ENCODE peak calls at places on chromosomes 7 and 10, in seven cellular contexts. One of them, this sample, is unnamed.

GRCh38 chr10:65570143-65571010 is 1355.5 kb upstream of the LRRTM3 start:
- DNase-seq in astrocyte: peak
- DNase-seq in activated naive CD8-positive, alpha-beta T cell treated with anti-CD3 and anti-CD28 coated beads for 36 hours: no peak
- DNase-seq in GM12878: no peak
- DNase-seq in posterior vena cava: peak
- DNase-seq in transverse colon: peak
- DNase-seq in HepG2: peak
- DNase-seq in this sample: peak

GRCh38 chr7:47809387-47809786 is 138.9 kb downstream of the PKD1L1 start:
- DNase-seq in astrocyte: no peak
- DNase-seq in activated naive CD8-positive, alpha-beta T cell treated with anti-CD3 and anti-CD28 coated beads for 36 hours: no peak
- DNase-seq in GM12878: no peak
- DNase-seq in posterior vena cava: no peak
- DNase-seq in transverse colon: no peak
- DNase-seq in HepG2: no peak
- DNase-seq in this sample: no peak

GRCh38 chr10:97981816-97982215 is 48.6 kb downstream of the CRTAC1 start:
- DNase-seq in astrocyte: no peak
- DNase-seq in activated naive CD8-positive, alpha-beta T cell treated with anti-CD3 and anti-CD28 coated beads for 36 hours: no peak
- DNase-seq in GM12878: no peak
- DNase-seq in posterior vena cava: no peak
- DNase-seq in transverse colon: no peak
- DNase-seq in HepG2: no peak
- DNase-seq in this sample: no peak

GRCh38 chr7:54189330-54189729 is 352.8 kb upstream of the VSTM2A start:
- DNase-seq in astrocyte: no peak
- DNase-seq in activated naive CD8-positive, alpha-beta T cell treated with anti-CD3 and anti-CD28 coated beads for 36 hours: no peak
- DNase-seq in GM12878: no peak
- DNase-seq in posterior vena cava: no peak
- DNase-seq in transverse colon: no peak
- DNase-seq in HepG2: no peak
- DNase-seq in this sample: peak

GRCh38 chr10:15571570-15571969 is 148.2 kb downstream of the ITGA8 start:
- DNase-seq in astrocyte: peak
- DNase-seq in activated naive CD8-positive, alpha-beta T cell treated with anti-CD3 and anti-CD28 coated beads for 36 hours: no peak
- DNase-seq in GM12878: no peak
- DNase-seq in posterior vena cava: no peak
- DNase-seq in transverse colon: no peak
- DNase-seq in HepG2: no peak
- DNase-seq in this sample: no peak

GRCh38 chr10:14918964-14919363 is 34.9 kb downstream of the DCLRE1C start:
- DNase-seq in astrocyte: peak
- DNase-seq in activated naive CD8-positive, alpha-beta T cell treated with anti-CD3 and anti-CD28 coated beads for 36 hours: no peak
- DNase-seq in GM12878: no peak
- DNase-seq in posterior vena cava: no peak
- DNase-seq in transverse colon: no peak
- DNase-seq in HepG2: no peak
- DNase-seq in this sample: no peak

GRCh38 chr10:23088609-23089008 is 6.8 kb upstream of the MSRB2 start:
- DNase-seq in astrocyte: no peak
- DNase-seq in activated naive CD8-positive, alpha-beta T cell treated with anti-CD3 and anti-CD28 coated beads for 36 hours: no peak
- DNase-seq in GM12878: no peak
- DNase-seq in posterior vena cava: no peak
- DNase-seq in transverse colon: no peak
- DNase-seq in HepG2: no peak
- DNase-seq in this sample: no peak

GRCh38 chr7:4173615-4174014 is 508.5 kb upstream of the FOXK1 start:
- DNase-seq in astrocyte: no peak
- DNase-seq in activated naive CD8-positive, alpha-beta T cell treated with anti-CD3 and anti-CD28 coated beads for 36 hours: no peak
- DNase-seq in GM12878: no peak
- DNase-seq in posterior vena cava: no peak
- DNase-seq in transverse colon: no peak
- DNase-seq in HepG2: no peak
- DNase-seq in this sample: no peak

GRCh38 chr7:23184291-23184690 is 2.4 kb downstream of the NUP42 start:
- DNase-seq in astrocyte: no peak
- DNase-seq in activated naive CD8-positive, alpha-beta T cell treated with anti-CD3 and anti-CD28 coated beads for 36 hours: no peak
- DNase-seq in GM12878: no peak
- DNase-seq in posterior vena cava: no peak
- DNase-seq in transverse colon: no peak
- DNase-seq in HepG2: no peak
- DNase-seq in this sample: no peak

GRCh38 chr7:141073641-141074161 is at the start of gene TMEM178B:
- DNase-seq in astrocyte: no peak
- DNase-seq in activated naive CD8-positive, alpha-beta T cell treated with anti-CD3 and anti-CD28 coated beads for 36 hours: peak
- DNase-seq in GM12878: no peak
- DNase-seq in posterior vena cava: no peak
- DNase-seq in transverse colon: no peak
- DNase-seq in HepG2: no peak
- DNase-seq in this sample: peak

GRCh38 chr10:132539431-132539839 is 1.8 kb downstream of the INPP5A start:
- DNase-seq in astrocyte: no peak
- DNase-seq in activated naive CD8-positive, alpha-beta T cell treated with anti-CD3 and anti-CD28 coated beads for 36 hours: peak
- DNase-seq in GM12878: no peak
- DNase-seq in posterior vena cava: peak
- DNase-seq in transverse colon: peak
- DNase-seq in HepG2: no peak
- DNase-seq in this sample: no peak

GRCh38 chr7:157284229-157285014 is 52.4 kb upstream of the DNAJB6 start:
- DNase-seq in astrocyte: no peak
- DNase-seq in activated naive CD8-positive, alpha-beta T cell treated with anti-CD3 and anti-CD28 coated beads for 36 hours: no peak
- DNase-seq in GM12878: no peak
- DNase-seq in posterior vena cava: no peak
- DNase-seq in transverse colon: no peak
- DNase-seq in HepG2: no peak
- DNase-seq in this sample: no peak

GRCh38 chr10:85916999-85917573 is 449.5 kb downstream of the GRID1 start:
- DNase-seq in astrocyte: no peak
- DNase-seq in activated naive CD8-positive, alpha-beta T cell treated with anti-CD3 and anti-CD28 coated beads for 36 hours: no peak
- DNase-seq in GM12878: no peak
- DNase-seq in posterior vena cava: no peak
- DNase-seq in transverse colon: no peak
- DNase-seq in HepG2: no peak
- DNase-seq in this sample: no peak

GRCh38 chr10:48713966-48714618 is 29.4 kb downstream of the WDFY4 start:
- DNase-seq in astrocyte: no peak
- DNase-seq in activated naive CD8-positive, alpha-beta T cell treated with anti-CD3 and anti-CD28 coated beads for 36 hours: no peak
- DNase-seq in GM12878: no peak
- DNase-seq in posterior vena cava: no peak
- DNase-seq in transverse colon: no peak
- DNase-seq in HepG2: no peak
- DNase-seq in this sample: no peak

GRCh38 chr10:114281461-114281860 is 42.4 kb downstream of the VWA2 start:
- DNase-seq in astrocyte: no peak
- DNase-seq in activated naive CD8-positive, alpha-beta T cell treated with anti-CD3 and anti-CD28 coated beads for 36 hours: no peak
- DNase-seq in GM12878: no peak
- DNase-seq in posterior vena cava: peak
- DNase-seq in transverse colon: no peak
- DNase-seq in HepG2: no peak
- DNase-seq in this sample: peak

GRCh38 chr7:68770649-68771048 is 827.6 kb upstream of the AUTS2 start:
- DNase-seq in astrocyte: no peak
- DNase-seq in activated naive CD8-positive, alpha-beta T cell treated with anti-CD3 and anti-CD28 coated beads for 36 hours: no peak
- DNase-seq in GM12878: no peak
- DNase-seq in posterior vena cava: no peak
- DNase-seq in transverse colon: no peak
- DNase-seq in HepG2: no peak
- DNase-seq in this sample: no peak

This sample was measured in GM23338.